ENCODE peak calls at places on chromosomes 11 and 22, in five cellular contexts. P is HS-5, G is left ventricle myocardium superior, R is colonic mucosa, O is GM23248. I is an unnamed sample.

GRCh38 chr11:66914505-66914904 is 43.7 kb downstream of the PC start:
- DNase-seq in G (no peak), R (no peak), P (no peak), O (no peak), I (no peak)

GRCh38 chr11:86497310-86497709 is 122.6 kb downstream of the CCDC81 start:
- DNase-seq in R (no peak), G (no peak), P (no peak), O (peak), I (peak)

GRCh38 chr11:69335461-69336386 is 41.8 kb downstream of the MYEOV start:
- DNase-seq in P (no peak), R (peak), O (no peak), G (no peak), I (no peak)

GRCh38 chr22:45564349-45565030 is 61.8 kb downstream of the FBLN1 start:
- DNase-seq in R (no peak), P (no peak), G (no peak), O (peak), I (no peak)

GRCh38 chr11:27646051-27646818 is 54.0 kb downstream of the BDNF start:
- DNase-seq in G (peak), O (peak), R (no peak), P (no peak), I (no peak)

GRCh38 chr22:48882636-48883200 is 945.0 kb downstream of the BRD1 start:
- DNase-seq in P (no peak), G (peak), O (no peak), R (no peak), I (no peak)

GRCh38 chr11:93500759-93501158 is 42.4 kb downstream of the SMCO4 start:
- DNase-seq in P (no peak), O (no peak), G (no peak), R (no peak), I (no peak)

GRCh38 chr22:19809741-19810140 is 44.9 kb downstream of the GNB1L start:
- DNase-seq in P (no peak), R (no peak), O (no peak), G (no peak), I (no peak)

GRCh38 chr11:76835928-76836612 is 24.6 kb upstream of the ACER3 start:
- DNase-seq in G (no peak), P (peak), R (peak), O (peak), I (no peak)

I was measured in foreskin keratinocyte.